ENCODE peak calls at places on chromosomes 4 and X, in eight cellular contexts. One of them, this sample, is unnamed.

GRCh38 chrX:5916945-5917344 is 311.7 kb downstream of the NLGN4X start:
- DNase-seq in right lobe of liver: no peak
- DNase-seq in breast epithelium: no peak
- DNase-seq in ovary: no peak
- DNase-seq in lower leg skin: no peak
- DNase-seq in esophagus muscularis mucosa: no peak
- DNase-seq in gastrocnemius medialis: no peak
- DNase-seq in K562: no peak
- DNase-seq in this sample: no peak

GRCh38 chr4:156971623-156972369 is at the start of gene PDGFC:
- DNase-seq in right lobe of liver: peak
- DNase-seq in breast epithelium: peak
- DNase-seq in ovary: peak
- DNase-seq in lower leg skin: peak
- DNase-seq in esophagus muscularis mucosa: peak
- DNase-seq in gastrocnemius medialis: peak
- DNase-seq in K562: peak
- DNase-seq in this sample: peak

GRCh38 chr4:3115637-3116300 is 41.3 kb downstream of the HTT start:
- DNase-seq in right lobe of liver: no peak
- DNase-seq in breast epithelium: no peak
- DNase-seq in ovary: no peak
- DNase-seq in lower leg skin: no peak
- DNase-seq in esophagus muscularis mucosa: no peak
- DNase-seq in gastrocnemius medialis: peak
- DNase-seq in K562: no peak
- DNase-seq in this sample: no peak

GRCh38 chr4:182662551-182662950 is 254.6 kb downstream of the DCTD start:
- DNase-seq in right lobe of liver: no peak
- DNase-seq in breast epithelium: no peak
- DNase-seq in ovary: no peak
- DNase-seq in lower leg skin: no peak
- DNase-seq in esophagus muscularis mucosa: no peak
- DNase-seq in gastrocnemius medialis: no peak
- DNase-seq in K562: no peak
- DNase-seq in this sample: no peak

GRCh38 chr4:80492761-80493160 is 157.2 kb downstream of the CFAP299 start:
- DNase-seq in right lobe of liver: no peak
- DNase-seq in breast epithelium: no peak
- DNase-seq in ovary: no peak
- DNase-seq in lower leg skin: no peak
- DNase-seq in esophagus muscularis mucosa: no peak
- DNase-seq in gastrocnemius medialis: peak
- DNase-seq in K562: peak
- DNase-seq in this sample: no peak

GRCh38 chr4:122689972-122690371 is 42.5 kb upstream of the BBS12 start:
- DNase-seq in right lobe of liver: no peak
- DNase-seq in breast epithelium: no peak
- DNase-seq in ovary: no peak
- DNase-seq in lower leg skin: no peak
- DNase-seq in esophagus muscularis mucosa: no peak
- DNase-seq in gastrocnemius medialis: no peak
- DNase-seq in K562: no peak
- DNase-seq in this sample: no peak

GRCh38 chr4:119207051-119207450 is 5.5 kb upstream of the USP53 start:
- DNase-seq in right lobe of liver: no peak
- DNase-seq in breast epithelium: no peak
- DNase-seq in ovary: no peak
- DNase-seq in lower leg skin: no peak
- DNase-seq in esophagus muscularis mucosa: no peak
- DNase-seq in gastrocnemius medialis: no peak
- DNase-seq in K562: no peak
- DNase-seq in this sample: no peak

GRCh38 chr4:100189820-100190642 is at the start of gene DDIT4L:
- DNase-seq in right lobe of liver: peak
- DNase-seq in breast epithelium: no peak
- DNase-seq in ovary: peak
- DNase-seq in lower leg skin: no peak
- DNase-seq in esophagus muscularis mucosa: no peak
- DNase-seq in gastrocnemius medialis: peak
- DNase-seq in K562: peak
- DNase-seq in this sample: peak

GRCh38 chrX:130770615-130771014 is 132.4 kb downstream of the ENOX2 start:
- DNase-seq in right lobe of liver: no peak
- DNase-seq in breast epithelium: no peak
- DNase-seq in ovary: no peak
- DNase-seq in lower leg skin: no peak
- DNase-seq in esophagus muscularis mucosa: no peak
- DNase-seq in gastrocnemius medialis: no peak
- DNase-seq in K562: no peak
- DNase-seq in this sample: no peak

GRCh38 chrX:150771116-150771515 is 77.9 kb downstream of the MTMR1 start:
- DNase-seq in right lobe of liver: no peak
- DNase-seq in breast epithelium: no peak
- DNase-seq in ovary: no peak
- DNase-seq in lower leg skin: no peak
- DNase-seq in esophagus muscularis mucosa: no peak
- DNase-seq in gastrocnemius medialis: no peak
- DNase-seq in K562: no peak
- DNase-seq in this sample: no peak

GRCh38 chr4:103075894-103076776 is at the start of gene SLC9B2:
- DNase-seq in right lobe of liver: peak
- DNase-seq in breast epithelium: peak
- DNase-seq in ovary: peak
- DNase-seq in lower leg skin: peak
- DNase-seq in esophagus muscularis mucosa: peak
- DNase-seq in gastrocnemius medialis: peak
- DNase-seq in K562: peak
- DNase-seq in this sample: peak
- TF ChIP-seq POLR2A in right lobe of liver: peak
- TF ChIP-seq POLR2A in breast epithelium: no peak
- TF ChIP-seq POLR2A in ovary: peak
- TF ChIP-seq POLR2A in lower leg skin: no peak
- TF ChIP-seq POLR2A in esophagus muscularis mucosa: no peak
- TF ChIP-seq POLR2A in gastrocnemius medialis: peak
- TF ChIP-seq POLR2A in K562: peak
- TF ChIP-seq POLR2A in this sample: no peak

DNA sequence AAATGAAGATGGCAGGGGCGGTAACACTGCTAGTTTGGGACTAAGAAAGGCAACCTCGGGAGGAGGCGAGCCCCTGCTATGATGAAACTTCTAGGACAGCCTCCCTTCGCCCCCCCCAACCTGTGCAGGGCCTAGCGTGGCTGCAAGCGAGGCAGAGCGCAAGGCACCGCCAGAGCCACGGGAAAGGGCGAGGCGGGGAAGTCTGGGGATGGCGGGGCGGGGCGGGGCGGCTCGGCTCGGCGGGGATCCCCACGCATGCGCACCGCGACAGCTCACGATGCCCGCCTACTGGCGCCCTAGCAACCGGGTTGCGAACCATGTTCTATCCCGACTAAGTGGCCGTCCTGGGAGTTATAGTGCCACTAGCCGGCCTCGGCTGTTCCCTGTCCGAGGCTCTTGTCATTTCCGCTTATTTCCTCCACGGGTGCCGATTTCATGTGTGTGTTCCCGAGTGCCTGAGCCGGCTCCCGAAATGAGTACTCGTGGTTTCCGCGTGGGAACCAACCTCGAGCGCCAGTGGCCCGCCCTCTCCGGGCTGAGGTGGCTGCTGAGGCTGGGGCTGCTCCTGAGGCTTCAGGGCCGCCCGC is 28.7 kb upstream of the RBMX start:
- DNase-seq in right lobe of liver: peak
- DNase-seq in breast epithelium: peak
- DNase-seq in ovary: peak
- DNase-seq in lower leg skin: peak
- DNase-seq in esophagus muscularis mucosa: peak
- DNase-seq in gastrocnemius medialis: peak
- DNase-seq in K562: peak
- DNase-seq in this sample: peak
- TF ChIP-seq POLR2A in right lobe of liver: no peak
- TF ChIP-seq POLR2A in breast epithelium: no peak
- TF ChIP-seq POLR2A in ovary: no peak
- TF ChIP-seq POLR2A in lower leg skin: no peak
- TF ChIP-seq POLR2A in esophagus muscularis mucosa: no peak
- TF ChIP-seq POLR2A in gastrocnemius medialis: no peak
- TF ChIP-seq POLR2A in K562: no peak
- TF ChIP-seq POLR2A in this sample: no peak

DNA sequence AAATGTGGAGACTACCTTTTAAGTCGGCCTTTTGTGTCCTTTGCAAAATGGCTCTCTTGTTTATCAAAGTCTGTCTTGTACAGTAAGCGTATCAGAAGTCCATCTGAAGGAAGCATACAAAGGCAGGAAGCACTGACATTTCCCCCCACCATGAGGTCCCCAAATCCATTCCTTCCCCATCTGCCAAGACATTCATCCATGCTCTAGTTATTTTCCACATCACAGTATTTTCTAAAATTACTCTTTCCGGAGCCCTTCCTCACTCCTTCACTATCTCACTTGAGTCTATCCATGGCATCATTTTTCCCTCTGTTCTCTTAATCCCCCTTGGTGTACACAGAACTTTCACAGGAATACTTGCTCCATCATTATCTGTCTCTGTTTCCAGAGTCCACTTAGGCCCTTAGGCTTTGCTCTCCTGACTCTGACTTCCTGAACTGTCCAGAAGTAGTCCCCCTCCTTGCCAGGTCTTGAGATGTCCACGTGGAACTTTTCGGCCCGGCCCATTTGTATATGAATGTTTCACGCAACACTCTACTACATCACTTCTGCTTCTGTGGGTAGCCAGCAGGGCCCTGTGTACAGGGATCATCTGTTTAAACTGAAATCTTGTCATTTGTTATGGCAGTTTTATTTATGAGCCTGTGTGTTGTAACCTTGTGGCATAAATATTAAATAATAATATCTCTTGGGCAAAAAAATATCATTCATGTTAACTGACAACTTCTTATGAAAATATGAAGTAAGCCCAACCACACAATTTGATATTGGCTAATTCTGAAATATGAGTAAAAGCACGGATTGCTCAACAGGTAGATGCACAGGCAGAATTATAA is 2.0 kb downstream of the SEL1L3 start:
- DNase-seq in right lobe of liver: no peak
- DNase-seq in breast epithelium: no peak
- DNase-seq in ovary: no peak
- DNase-seq in lower leg skin: no peak
- DNase-seq in esophagus muscularis mucosa: no peak
- DNase-seq in gastrocnemius medialis: no peak
- DNase-seq in K562: peak
- DNase-seq in this sample: no peak
- TF ChIP-seq POLR2A in right lobe of liver: no peak
- TF ChIP-seq POLR2A in breast epithelium: no peak
- TF ChIP-seq POLR2A in ovary: no peak
- TF ChIP-seq POLR2A in lower leg skin: no peak
- TF ChIP-seq POLR2A in esophagus muscularis mucosa: no peak
- TF ChIP-seq POLR2A in gastrocnemius medialis: no peak
- TF ChIP-seq POLR2A in K562: no peak
- TF ChIP-seq POLR2A in this sample: no peak

GRCh38 chr4:39770005-39770404 is 72.1 kb downstream of the UBE2K start:
- DNase-seq in right lobe of liver: no peak
- DNase-seq in breast epithelium: no peak
- DNase-seq in ovary: no peak
- DNase-seq in lower leg skin: no peak
- DNase-seq in esophagus muscularis mucosa: no peak
- DNase-seq in gastrocnemius medialis: no peak
- DNase-seq in K562: no peak
- DNase-seq in this sample: no peak

GRCh38 chr4:39770969-39771724 is 73.2 kb downstream of the UBE2K start:
- DNase-seq in right lobe of liver: no peak
- DNase-seq in breast epithelium: no peak
- DNase-seq in ovary: no peak
- DNase-seq in lower leg skin: no peak
- DNase-seq in esophagus muscularis mucosa: no peak
- DNase-seq in gastrocnemius medialis: no peak
- DNase-seq in K562: no peak
- DNase-seq in this sample: no peak

DNA sequence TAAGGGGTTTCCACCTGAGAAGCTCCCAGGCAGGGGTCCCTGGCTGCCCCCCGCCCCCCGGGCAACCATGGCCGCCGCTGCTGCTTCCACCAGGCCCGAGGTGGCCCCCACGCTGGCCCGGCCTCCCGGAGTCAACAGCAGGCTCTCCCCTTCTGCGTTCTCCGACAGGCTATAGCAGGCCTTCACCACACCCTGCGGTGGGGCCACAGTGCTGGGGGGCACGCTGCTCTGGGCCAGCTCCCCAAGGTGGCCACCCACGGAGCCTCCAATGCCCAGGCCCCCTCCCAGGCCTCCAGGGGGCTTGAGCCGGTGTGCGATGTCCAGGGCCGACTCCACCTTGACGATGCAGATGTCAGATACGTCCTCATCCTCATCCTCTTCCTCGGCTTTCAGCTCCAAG is 72.5 kb downstream of the UBE2K start:
- DNase-seq in right lobe of liver: no peak
- DNase-seq in breast epithelium: no peak
- DNase-seq in ovary: no peak
- DNase-seq in lower leg skin: no peak
- DNase-seq in esophagus muscularis mucosa: no peak
- DNase-seq in gastrocnemius medialis: no peak
- DNase-seq in K562: no peak
- DNase-seq in this sample: no peak
- TF ChIP-seq POLR2A in right lobe of liver: no peak
- TF ChIP-seq POLR2A in breast epithelium: no peak
- TF ChIP-seq POLR2A in ovary: no peak
- TF ChIP-seq POLR2A in lower leg skin: no peak
- TF ChIP-seq POLR2A in esophagus muscularis mucosa: no peak
- TF ChIP-seq POLR2A in gastrocnemius medialis: no peak
- TF ChIP-seq POLR2A in K562: no peak
- TF ChIP-seq POLR2A in this sample: no peak

DNA sequence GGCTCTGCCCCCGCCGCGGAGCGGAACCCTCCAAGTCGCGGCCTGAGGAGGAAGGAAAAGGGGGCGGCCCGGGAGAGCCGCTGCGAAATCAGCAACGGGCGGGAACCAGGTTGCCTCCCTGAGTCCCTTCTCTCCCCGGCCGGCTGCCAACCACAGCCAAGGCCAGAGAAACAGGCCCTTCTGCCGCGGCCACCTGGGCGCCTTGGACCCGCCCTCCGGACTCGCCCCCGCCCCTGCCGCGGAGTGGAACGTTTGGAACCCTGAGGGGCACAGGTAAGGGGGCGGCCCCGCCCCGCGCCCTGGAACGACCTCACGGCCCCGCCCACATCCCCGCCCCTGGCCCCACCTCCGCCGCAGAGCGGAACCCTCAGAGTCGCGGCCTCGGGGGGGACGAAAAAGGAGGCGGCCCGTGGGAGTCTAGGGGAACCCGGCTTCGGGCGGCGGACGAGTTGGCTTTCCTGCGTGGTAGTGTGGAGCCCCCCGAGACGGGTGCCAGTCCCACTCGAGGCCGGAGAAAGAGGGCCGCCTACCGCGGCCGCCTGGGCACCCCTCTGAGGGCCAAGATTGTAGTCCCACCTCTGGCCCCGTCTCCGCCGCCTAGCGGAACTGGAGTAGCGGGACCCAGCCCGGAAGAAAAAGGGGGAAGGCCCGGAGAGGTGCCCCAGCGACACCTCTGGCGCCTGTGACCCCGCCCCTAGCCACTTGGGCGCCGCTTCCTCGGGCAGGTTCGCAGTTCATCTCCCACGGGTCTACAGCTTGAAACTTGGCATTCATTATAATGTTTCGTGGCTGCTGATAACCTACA is 669 bp upstream of the PHKA2 start:
- DNase-seq in right lobe of liver: peak
- DNase-seq in breast epithelium: peak
- DNase-seq in ovary: peak
- DNase-seq in lower leg skin: peak
- DNase-seq in esophagus muscularis mucosa: peak
- DNase-seq in gastrocnemius medialis: peak
- DNase-seq in K562: peak
- DNase-seq in this sample: peak
- TF ChIP-seq POLR2A in right lobe of liver: peak
- TF ChIP-seq POLR2A in breast epithelium: no peak
- TF ChIP-seq POLR2A in ovary: peak
- TF ChIP-seq POLR2A in lower leg skin: no peak
- TF ChIP-seq POLR2A in esophagus muscularis mucosa: no peak
- TF ChIP-seq POLR2A in gastrocnemius medialis: peak
- TF ChIP-seq POLR2A in K562: peak
- TF ChIP-seq POLR2A in this sample: peak

This sample was measured in heart left ventricle.